ENCODE peak calls at places on chromosomes 4 and X, in ten cellular contexts. W is AG09319; J is endothelial cell; N is foreskin fibroblast; V is HT1080; F is BE2C; K is GM20000; M is activated T-cell treated with anti-CD3 and anti-CD28 coated beads, Interleukin-2, amount 50 U/mL, for 1 hour; T is amniotic stem cell; S is type B pancreatic cell. C is an unnamed sample.

GRCh38 chr4:94897023-94897422 is 139.3 kb downstream of the BMPR1B start:
- DNase-seq in T (no peak), W (no peak), S (no peak), F (peak; percentile 83), N (no peak), M (no peak), V (no peak), J (no peak), K (no peak), C (no peak)

GRCh38 chr4:159191989-159192388 is 89.1 kb downstream of the RAPGEF2 start:
- DNase-seq in W (no peak), T (peak; percentile 53), K (no peak), N (peak; percentile 72), S (no peak), F (no peak), J (no peak), V (peak; percentile 72), M (no peak), C (no peak)

GRCh38 chrX:97074400-97074799 is 190.7 kb downstream of the RPA4 start:
- DNase-seq in S (no peak), K (no peak), N (no peak), J (no peak), M (no peak), W (peak; percentile 10), T (peak; percentile 37), F (no peak), V (no peak), C (no peak)

GRCh38 chr4:56505269-56506109 is at the start of gene ARL9:
- DNase-seq in M (peak; percentile 78), J (peak; percentile 43), N (peak; percentile 80), W (peak; percentile 22), T (peak; percentile 3), V (no peak), K (peak; percentile 52), S (no peak), F (peak; percentile 66), C (peak; percentile 45)

GRCh38 chr4:13626492-13627184 is 887 bp downstream of the BOD1L1 start:
- DNase-seq in W (no peak), M (no peak), T (no peak), V (no peak), F (no peak), J (no peak), N (no peak), K (no peak), S (no peak), C (no peak)

GRCh38 chr4:5037553-5038551 is 13.4 kb upstream of the STK32B start:
- DNase-seq in S (no peak), M (no peak), V (peak; percentile 85), F (no peak), T (peak; percentile 94), J (no peak), N (peak; percentile 87), K (no peak), W (peak; percentile 98), C (no peak)

GRCh38 chr4:44651425-44651824 is at the start of gene YIPF7:
- DNase-seq in N (no peak), T (no peak), K (no peak), W (no peak), V (no peak), S (no peak), F (no peak), J (no peak), M (no peak), C (no peak)

GRCh38 chrX:45664727-45665290 is 464.1 kb upstream of the DIPK2B start:
- DNase-seq in T (no peak), V (no peak), W (no peak), F (no peak), K (no peak), N (no peak), M (no peak), S (no peak), J (no peak), C (no peak)

GRCh38 chr4:183444953-183445543 is 612 bp downstream of the CDKN2AIP start:
- DNase-seq in M (no peak), J (peak; percentile 43), F (peak; percentile 41), K (no peak), W (no peak), V (peak; percentile 26), T (no peak), S (peak; percentile 62), N (peak; percentile 48), C (peak; percentile 54)

GRCh38 chrX:12950851-12951589 is 23.9 kb upstream of the TMSB4X start:
- DNase-seq in K (no peak), F (peak; percentile 53), J (peak; percentile 63), M (peak; percentile 70), T (no peak), W (no peak), S (no peak), N (no peak), V (no peak), C (no peak)

GRCh38 chr4:172897046-172897445 is 271.6 kb upstream of the GALNT7 start:
- DNase-seq in K (no peak), S (no peak), W (no peak), N (no peak), F (no peak), J (no peak), T (no peak), V (no peak), M (no peak), C (no peak)

GRCh38 chrX:12896935-12897334 is 9.5 kb upstream of the TLR8 start:
- DNase-seq in N (no peak), J (no peak), V (no peak), F (no peak), S (no peak), K (no peak), T (no peak), W (no peak), M (no peak), C (no peak)

GRCh38 chrX:25851141-25851540 is 287.0 kb upstream of the MAGEB18 start:
- DNase-seq in K (no peak), F (no peak), W (no peak), J (no peak), S (no peak), V (no peak), T (no peak), M (no peak), N (no peak), C (no peak)

GRCh38 chr4:38324861-38325451 is 339.0 kb upstream of the KLF3 start:
- DNase-seq in V (no peak), T (no peak), M (no peak), J (no peak), F (no peak), N (no peak), S (no peak), K (no peak), W (no peak), C (no peak)

GRCh38 chr4:54217642-54218486 is 11.2 kb upstream of the PDGFRA start:
- DNase-seq in F (peak; percentile 79), J (peak; percentile 73), S (peak; percentile 80), V (peak; percentile 80), N (peak; percentile 96), K (peak; percentile 77), W (peak; percentile 90), T (peak; percentile 78), M (peak; percentile 51), C (peak; percentile 54)

GRCh38 chr4:16995451-16995850 is 97.0 kb upstream of the LDB2 start:
- DNase-seq in K (no peak), F (no peak), N (no peak), M (no peak), W (no peak), S (no peak), V (no peak), T (no peak), J (no peak), C (no peak)

GRCh38 chrX:23766650-23767551 is 16.1 kb upstream of the SAT1 start:
- DNase-seq in T (no peak), N (no peak), J (no peak), S (no peak), M (no peak), F (peak; percentile 42), V (no peak), K (no peak), W (no peak), C (no peak)

GRCh38 chr4:148778980-148779675 is 336.9 kb upstream of the NR3C2 start:
- DNase-seq in F (no peak), M (no peak), J (no peak), T (no peak), N (no peak), W (no peak), S (no peak), V (no peak), K (no peak), C (no peak)

GRCh38 chr4:6701371-6701770 is 7.7 kb downstream of the S100P start:
- DNase-seq in W (no peak), M (peak; percentile 49), J (peak; percentile 42), T (no peak), S (no peak), N (no peak), V (no peak), K (no peak), F (no peak), C (no peak)

GRCh38 chrX:2462780-2463179 is 38.0 kb downstream of the DHRSX start:
- DNase-seq in F (no peak), T (no peak), K (no peak), N (no peak), V (no peak), S (no peak), M (no peak), J (no peak), W (no peak), C (no peak)

GRCh38 chrX:87805829-87806490 is 288.4 kb downstream of the KLHL4 start:
- DNase-seq in W (no peak), V (no peak), F (no peak), S (no peak), J (no peak), T (no peak), M (no peak), K (no peak), N (no peak), C (no peak)

GRCh38 chr4:153450545-153450917 is 15.6 kb upstream of the TMEM131L start:
- DNase-seq in T (no peak), W (no peak), J (no peak), N (no peak), V (no peak), S (no peak), M (no peak), K (no peak), F (no peak), C (no peak)

GRCh38 chr4:103915224-103915869 is 195.6 kb upstream of the TACR3 start:
- DNase-seq in J (no peak), V (no peak), T (no peak), F (no peak), N (peak; percentile 33), W (no peak), M (no peak), K (peak; percentile 34), S (no peak), C (peak; percentile 6)

GRCh38 chr4:141395919-141396318 is 175.2 kb downstream of the ZNF330 start:
- DNase-seq in W (no peak), S (no peak), N (no peak), T (no peak), K (no peak), F (no peak), V (no peak), J (no peak), M (no peak), C (no peak)

GRCh38 chr4:1009647-1010521 is 1.5 kb upstream of the FGFRL1 start:
- DNase-seq in K (peak; percentile 97), S (no peak), N (peak; percentile 76), T (peak; percentile 27), M (peak; percentile 77), F (peak; percentile 72), V (peak; percentile 17), W (no peak), J (peak; percentile 78), C (peak; percentile 91)

GRCh38 chr4:174318829-174319764 is 35.4 kb downstream of the CEP44 start:
- DNase-seq in K (peak; percentile 29), J (peak; percentile 8), F (no peak), W (no peak), S (no peak), N (peak; percentile 63), M (no peak), V (peak; percentile 16), T (no peak), C (no peak)

GRCh38 chrX:102832661-102833060 is 104.4 kb upstream of the RAB40AL start:
- DNase-seq in N (peak; percentile 60), V (peak; percentile 72), W (peak; percentile 14), J (no peak), K (no peak), F (no peak), T (peak; percentile 1), S (no peak), M (no peak), C (peak; percentile 12)

GRCh38 chr4:121656269-121656641 is 40.5 kb downstream of the ANXA5 start:
- DNase-seq in F (peak; percentile 52), J (peak; percentile 51), S (no peak), K (peak; percentile 23), N (peak; percentile 89), V (peak; percentile 75), T (no peak), W (peak; percentile 51), M (no peak), C (peak; percentile 30)

C was measured in frontal cortex.